ENCODE peak calls at places on chromosomes 1 and 21, in four cellular contexts. A, L, E and C are unnamed samples.

GRCh38 chr1:74396462-74396861 is 115.9 kb downstream of the LRRC53 start:
- DNase-seq in A (no peak), L (no peak), E (no peak), C (no peak)

GRCh38 chr1:178004926-178005391 is 35.1 kb upstream of the SEC16B start:
- DNase-seq in A (no peak), L (no peak), E (no peak), C (no peak)

GRCh38 chr21:33309778-33310177 is 15.0 kb upstream of the IFNAR1 start:
- DNase-seq in A (no peak), L (no peak), E (no peak), C (no peak)

GRCh38 chr1:205444931-205445652 is 10.8 kb downstream of the BLACAT1 start:
- DNase-seq in A (no peak), L (no peak), E (peak), C (no peak)

GRCh38 chr1:6794164-6794563 is 8.9 kb downstream of the CAMTA1 start:
- DNase-seq in A (no peak), L (no peak), E (no peak), C (no peak)

GRCh38 chr1:161727343-161727924 is 6.1 kb downstream of the FCRLB start:
- DNase-seq in A (no peak), L (no peak), E (no peak), C (peak)

GRCh38 chr1:3598051-3598471 is 13.2 kb downstream of the MEGF6 start:
- DNase-seq in A (no peak), L (no peak), E (no peak), C (no peak)

GRCh38 chr1:97907886-97908285 is 12.9 kb downstream of the DPYD start:
- DNase-seq in A (no peak), L (no peak), E (no peak), C (no peak)

GRCh38 chr1:17335821-17336718 is 28.1 kb downstream of the PADI4 start:
- DNase-seq in A (no peak), L (peak), E (no peak), C (peak)

GRCh38 chr1:213905315-213905714 is 82.5 kb upstream of the PROX1 start:
- DNase-seq in A (no peak), L (no peak), E (peak), C (no peak)

GRCh38 chr1:214383381-214384372 is 102.7 kb downstream of the SMYD2 start:
- DNase-seq in A (no peak), L (no peak), E (no peak), C (no peak)

GRCh38 chr1:88457197-88457596 is 226.9 kb upstream of the PKN2 start:
- DNase-seq in A (no peak), L (no peak), E (no peak), C (no peak)

GRCh38 chr1:24385160-24385939 is 28.2 kb downstream of the STPG1 start:
- DNase-seq in A (no peak), L (no peak), E (no peak), C (peak)

GRCh38 chr1:54984126-54984842 is 3.9 kb downstream of the TMEM61 start:
- DNase-seq in A (no peak), L (no peak), E (no peak), C (no peak)

GRCh38 chr1:24828887-24829192 is 83.6 kb downstream of the CLIC4 start:
- DNase-seq in A (no peak), L (no peak), E (no peak), C (no peak)

GRCh38 chr1:31503581-31503980 is 72.7 kb upstream of the TINAGL1 start:
- DNase-seq in A (no peak), L (no peak), E (no peak), C (no peak)

GRCh38 chr1:164064501-164064900 is 494.5 kb upstream of the PBX1 start:
- DNase-seq in A (no peak), L (no peak), E (no peak), C (no peak)

GRCh38 chr21:35469446-35469845 is 420.3 kb upstream of the RUNX1 start:
- DNase-seq in A (no peak), L (no peak), E (no peak), C (no peak)

GRCh38 chr1:201769966-201770365 is 59.0 kb upstream of the IPO9 start:
- DNase-seq in A (no peak), L (no peak), E (peak), C (no peak)

GRCh38 chr1:223747838-223748335 is 35.5 kb downstream of the CAPN2 start:
- DNase-seq in A (no peak), L (no peak), E (no peak), C (no peak)

GRCh38 chr1:174874337-174875053 is 125.3 kb upstream of the CACYBP start:
- DNase-seq in A (no peak), L (no peak), E (no peak), C (no peak)

GRCh38 chr1:36472656-36473055 is 8.5 kb upstream of the MRPS15 start:
- DNase-seq in A (no peak), L (no peak), E (no peak), C (no peak)

GRCh38 chr1:90564164-90564563 is 152.9 kb downstream of the BARHL2 start:
- DNase-seq in A (no peak), L (no peak), E (no peak), C (no peak)

GRCh38 chr1:52032124-52032784 is 1.4 kb downstream of the KTI12 start:
- DNase-seq in A (no peak), L (no peak), E (no peak), C (no peak)

GRCh38 chr1:230113605-230114241 is 46.7 kb downstream of the GALNT2 start:
- DNase-seq in A (no peak), L (no peak), E (no peak), C (no peak)

GRCh38 chr1:32703479-32704291 is 1.1 kb upstream of the SYNC start:
- DNase-seq in A (no peak), L (no peak), E (no peak), C (no peak)

GRCh38 chr1:42941640-42942330 is 16.9 kb downstream of the SLC2A1 start:
- DNase-seq in A (no peak), L (no peak), E (peak), C (no peak)

GRCh38 chr1:222310830-222311229 is 237.1 kb downstream of the HHIPL2 start:
- DNase-seq in A (no peak), L (no peak), E (peak), C (no peak)